ENCODE peak calls at places on chromosomes 1 and 21, in seven cellular contexts. E, K, U, I, T, B and G are unnamed samples.
A peak's percentile ranks its signal among the peaks of the same experiment; 100 is the strongest.

GRCh38 chr1:205237526-205238484 is 10.1 kb downstream of the TMCC2 start:
- DNase-seq in T (peak; percentile 75), E (no peak), K (no peak), B (no peak), I (no peak), U (no peak), G (peak; percentile 37)

GRCh38 chr1:201766117-201766863 is 62.7 kb upstream of the IPO9 start:
- DNase-seq in E (peak; percentile 99), I (peak; percentile 33), U (peak; percentile 89), B (no peak), T (no peak), K (no peak), G (no peak)

GRCh38 chr1:51551848-51552296 is 32.8 kb upstream of the EPS15 start:
- DNase-seq in I (no peak), B (no peak), U (no peak), T (no peak), K (no peak), E (no peak), G (no peak)

GRCh38 chr1:117818456-117818855 is 111.0 kb downstream of the GDAP2 start:
- DNase-seq in T (no peak), U (no peak), I (no peak), B (no peak), E (peak; percentile 45), K (no peak), G (no peak)

GRCh38 chr1:154324669-154325582 is at the start of gene ATP8B2:
- DNase-seq in I (peak; percentile 69), B (no peak), U (peak; percentile 93), E (peak; percentile 61), T (peak; percentile 87), K (peak; percentile 88), G (peak; percentile 96)

GRCh38 chr21:37292946-37293345 is 25.8 kb upstream of the VPS26C start:
- DNase-seq in B (no peak), E (peak; percentile 1), I (no peak), U (peak; percentile 49), T (no peak), K (no peak), G (no peak)

GRCh38 chr1:38693759-38694158 is 165.8 kb downstream of the RRAGC start:
- DNase-seq in K (no peak), B (no peak), T (no peak), E (no peak), I (no peak), U (no peak), G (no peak)

GRCh38 chr21:33111577-33111976 is 41.6 kb downstream of the OLIG1 start:
- DNase-seq in E (no peak), I (no peak), U (no peak), T (no peak), K (no peak), B (no peak), G (no peak)

GRCh38 chr21:37655601-37656300 is 260.5 kb downstream of the KCNJ6 start:
- DNase-seq in E (no peak), K (no peak), B (no peak), I (no peak), T (no peak), U (no peak), G (no peak)

GRCh38 chr1:109531826-109532364 is 7.8 kb upstream of the GPR61 start:
- DNase-seq in E (peak; percentile 17), I (no peak), U (no peak), T (no peak), K (no peak), B (no peak), G (no peak)

GRCh38 chr21:45228171-45228641 is 59.5 kb downstream of the POFUT2 start:
- DNase-seq in U (peak; percentile 93), I (peak; percentile 47), B (no peak), E (peak; percentile 99), T (no peak), K (no peak), G (peak; percentile 10)

GRCh38 chr1:219120625-219121544 is 52.8 kb upstream of the LYPLAL1 start:
- DNase-seq in B (no peak), T (peak; percentile 72), E (peak; percentile 85), U (peak; percentile 97), K (peak; percentile 30), I (peak; percentile 6), G (no peak)

GRCh38 chr1:202942431-202942830 is 15.4 kb upstream of the KLHL12 start:
- DNase-seq in K (no peak), T (no peak), I (no peak), U (no peak), E (no peak), B (no peak), G (no peak)

GRCh38 chr1:120954736-120955135 is 65.2 kb downstream of the PPIAL4A start:
- DNase-seq in U (no peak), B (no peak), E (no peak), K (no peak), I (no peak), T (no peak), G (peak; percentile 8)

GRCh38 chr1:150185481-150185880 is 35.8 kb downstream of the PLEKHO1 start:
- DNase-seq in E (no peak), U (no peak), T (no peak), K (no peak), I (no peak), B (no peak), G (no peak)

GRCh38 chr1:75133754-75134655 is at the start of gene LHX8:
- DNase-seq in B (no peak), U (peak; percentile 62), T (no peak), K (no peak), I (no peak), E (peak; percentile 9), G (peak; percentile 42)

GRCh38 chr1:59029768-59030167 is 245.9 kb upstream of the JUN start:
- DNase-seq in B (no peak), I (no peak), U (no peak), E (no peak), T (no peak), K (no peak), G (no peak)

GRCh38 chr1:6959491-6959890 is 174.2 kb downstream of the CAMTA1 start:
- DNase-seq in U (no peak), I (no peak), B (no peak), T (no peak), E (no peak), K (no peak), G (no peak)

GRCh38 chr1:64476251-64476952 is 6.5 kb downstream of the CACHD1 start:
- DNase-seq in I (no peak), K (no peak), B (no peak), T (no peak), U (peak; percentile 58), E (peak; percentile 94), G (no peak)

GRCh38 chr1:156641761-156642264 is at the start of gene BCAN:
- DNase-seq in T (no peak), I (peak; percentile 33), B (no peak), K (peak; percentile 71), E (no peak), U (peak; percentile 44), G (peak; percentile 97)
- H3K27me3 ChIP-seq in T (no peaks in the 10 kb centered on the region), I (peaks cover 50% of the 10 kb centered on the region), B (no peaks in the 10 kb centered on the region), K (no peaks in the 10 kb centered on the region), E (peaks cover 82% of the 10 kb centered on the region), U (peaks cover 89% of the 10 kb centered on the region), G (peaks cover 79% of the 10 kb centered on the region)

DNA sequence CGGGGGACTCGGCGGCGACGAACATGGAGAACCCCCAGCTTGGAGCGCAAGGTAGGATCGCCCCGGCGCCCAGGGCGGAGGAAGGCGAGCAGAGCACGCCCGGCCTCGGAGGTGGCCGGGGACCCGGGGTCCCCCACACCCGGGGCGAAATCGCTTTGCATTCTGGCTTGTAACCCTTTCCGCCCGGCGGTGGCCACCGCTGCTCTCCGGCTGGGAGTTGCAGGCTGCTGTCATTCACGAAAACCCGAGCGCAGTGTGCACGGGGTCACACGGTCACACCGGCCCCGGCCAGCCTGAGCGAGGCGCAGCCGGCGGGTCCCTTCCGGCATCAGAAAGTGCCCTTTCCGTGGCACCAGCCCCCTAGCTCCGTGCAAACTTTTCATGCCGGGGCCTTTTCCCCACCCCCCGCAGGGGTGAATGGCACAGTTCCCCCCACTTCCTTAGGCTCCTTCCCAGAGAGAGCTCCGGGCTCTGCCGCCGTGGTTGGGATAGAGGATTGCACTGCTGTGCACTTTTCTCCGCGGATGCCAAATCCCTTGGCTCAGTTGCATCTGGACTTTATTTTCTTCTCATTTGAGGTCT is 779 bp downstream of the KAZN start:
- DNase-seq in B (no peak), K (no peak), U (peak; percentile 21), T (no peak), I (peak; percentile 17), E (no peak), G (peak; percentile 74)
- H3K4me3 ChIP-seq in B (peak overlapping the region; percentile 66), K (no peak overlapping the region), U (peak overlapping the region; percentile 87), T (peak overlapping the region; percentile 23), I (peak overlapping the region; percentile 47), E (peak overlapping the region; percentile 46), G (peak overlapping the region; percentile 93)

GRCh38 chr1:147654511-147654910 is 15.8 kb downstream of the ACP6 start:
- DNase-seq in K (no peak), B (no peak), U (no peak), T (no peak), E (no peak), I (no peak), G (no peak)
- H3K36me3 ChIP-seq in K (no peaks in the 10 kb centered on the region), B (peaks cover 10% of the 10 kb centered on the region), U (peaks cover 14% of the 10 kb centered on the region), T (no peaks in the 10 kb centered on the region), E (peaks cover 2% of the 10 kb centered on the region), I (peaks cover 88% of the 10 kb centered on the region), G (peaks cover 22% of the 10 kb centered on the region)

DNA sequence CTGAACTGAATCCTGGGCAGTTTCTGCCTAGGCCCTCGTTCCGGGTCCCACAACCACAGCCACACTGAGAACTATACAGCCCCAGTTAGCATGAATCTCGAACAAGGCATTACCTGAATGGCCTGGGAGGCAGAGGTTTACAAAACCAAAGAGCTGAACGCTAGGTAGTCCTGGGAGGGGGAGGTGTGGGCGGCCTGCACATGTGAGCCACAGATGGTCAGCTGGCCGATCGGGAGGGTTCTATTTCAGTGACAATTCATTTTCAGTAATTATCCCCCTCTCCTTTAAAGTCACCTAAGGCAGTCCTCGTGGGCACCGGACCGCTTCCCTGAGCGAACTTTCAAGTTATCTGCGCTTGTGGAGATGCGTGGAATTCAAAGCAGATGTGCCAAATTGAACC is 111.9 kb downstream of the GLIS1 start:
- DNase-seq in K (no peak), B (peak; percentile 19), E (no peak), I (no peak), U (no peak), T (no peak), G (no peak)
- H3K27me3 ChIP-seq in K (no peaks in the 10 kb centered on the region), B (no peaks in the 10 kb centered on the region), E (no peaks in the 10 kb centered on the region), I (no peaks in the 10 kb centered on the region), U (peaks cover 12% of the 10 kb centered on the region), T (peaks cover 38% of the 10 kb centered on the region), G (no peaks in the 10 kb centered on the region)

GRCh38 chr1:204166237-204166636 is at the start of gene REN:
- DNase-seq in T (no peak), B (no peak), E (no peak), K (no peak), U (no peak), I (no peak), G (no peak)
- H3K4me3 ChIP-seq in T (no peak within 1 kb of the TSS), B (no peak within 1 kb of the TSS), E (no peak within 1 kb of the TSS), K (no peak within 1 kb of the TSS), U (no peak within 1 kb of the TSS), I (no peak within 1 kb of the TSS), G (no peak within 1 kb of the TSS)